ENCODE peak calls at places on chromosomes 3 and 15, in five cellular contexts. N is NCI-H226; M is stimulated activated CD4-positive, alpha-beta T cell treated with anti-CD3 and anti-CD28 coated beads, Interleukin-15, amount 100 ng/mL, for 1 hour; W is memory B cell; Y is activated CD4-positive, CD25-positive, alpha-beta regulatory T cell treated with anti-CD3 and anti-CD28 coated beads, Interleukin-2, amount 50 U/mL, for 16 hours. P is an unnamed sample.

GRCh38 chr15:70156781-70157261 is 59.1 kb upstream of the TLE3 start:
- DNase-seq in M (no peak), Y (no peak), W (no peak), N (no peak), P (no peak)

GRCh38 chr3:186821429-186822367 is 15.4 kb upstream of the RFC4 start:
- DNase-seq in N (peak), Y (no peak), M (no peak), W (peak), P (peak)

GRCh38 chr3:135412475-135412874 is 553.1 kb upstream of the PPP2R3A start:
- DNase-seq in W (no peak), N (no peak), M (no peak), Y (no peak), P (no peak)

GRCh38 chr3:139312959-139313358 is 30.9 kb upstream of the MRPS22 start:
- DNase-seq in W (no peak), Y (no peak), N (peak), M (no peak), P (peak)

GRCh38 chr3:57974796-57975388 is 33.3 kb upstream of the FLNB start:
- DNase-seq in N (peak), M (no peak), Y (no peak), W (no peak), P (peak)

GRCh38 chr3:122497425-122497824 is 17.3 kb downstream of the KPNA1 start:
- DNase-seq in Y (no peak), N (peak), M (no peak), W (no peak), P (no peak)

GRCh38 chr3:160458151-160458550 is 8.6 kb upstream of the TRIM59 start:
- DNase-seq in M (no peak), W (no peak), Y (no peak), N (no peak), P (no peak)

GRCh38 chr3:184361932-184362667 is 590 bp downstream of the POLR2H start:
- DNase-seq in Y (no peak), W (no peak), M (peak), N (peak), P (peak)

GRCh38 chr3:100581650-100582049 is 27.8 kb upstream of the ADGRG7 start:
- DNase-seq in N (no peak), M (no peak), W (no peak), Y (no peak), P (no peak)

GRCh38 chr3:52891615-52892081 is 5.7 kb downstream of the STIMATE start:
- DNase-seq in Y (no peak), N (no peak), W (peak), M (no peak), P (no peak)

GRCh38 chr15:70023064-70023768 is 74.5 kb downstream of the TLE3 start:
- DNase-seq in N (peak), Y (peak), M (no peak), W (peak), P (no peak)

GRCh38 chr3:64073362-64073761 is 50.1 kb upstream of the PSMD6 start:
- DNase-seq in W (no peak), N (no peak), Y (no peak), M (no peak), P (no peak)

GRCh38 chr3:194497799-194498575 is 11.2 kb upstream of the ATP13A3 start:
- DNase-seq in M (no peak), Y (no peak), N (no peak), W (no peak), P (peak)

GRCh38 chr3:197394464-197395321 is 96.3 kb upstream of the DLG1 start:
- DNase-seq in M (no peak), W (no peak), Y (no peak), N (peak), P (peak)

GRCh38 chr3:156892701-156893100 is 66.5 kb downstream of the LEKR1 start:
- DNase-seq in M (no peak), N (peak), W (no peak), Y (no peak), P (peak)

GRCh38 chr15:67149859-67150824 is 84.7 kb downstream of the SMAD3 start:
- DNase-seq in N (peak), W (no peak), M (no peak), Y (no peak), P (peak)

GRCh38 chr3:147939425-147940196 is 530.4 kb downstream of the ZIC1 start:
- DNase-seq in M (no peak), Y (no peak), W (no peak), N (no peak), P (no peak)

GRCh38 chr15:31271706-31272557 is 54.7 kb upstream of the KLF13 start:
- DNase-seq in N (no peak), M (no peak), Y (no peak), W (no peak), P (no peak)

GRCh38 chr3:149234671-149235245 is 13.1 kb upstream of the CP start:
- DNase-seq in N (no peak), W (no peak), Y (no peak), M (no peak), P (no peak)

GRCh38 chr3:108472011-108472591 is 38.3 kb downstream of the MYH15 start:
- DNase-seq in M (no peak), Y (no peak), W (no peak), N (peak), P (peak)

GRCh38 chr3:137642305-137642704 is 121.8 kb upstream of the SOX14 start:
- DNase-seq in M (no peak), W (no peak), Y (no peak), N (no peak), P (no peak)

GRCh38 chr3:87260270-87260669 is 16.1 kb downstream of the POU1F1 start:
- DNase-seq in Y (no peak), W (peak), N (peak), M (no peak), P (peak)

GRCh38 chr3:141343824-141344223 is 24.5 kb upstream of the ZBTB38 start:
- DNase-seq in W (no peak), M (no peak), N (no peak), Y (no peak), P (no peak)

GRCh38 chr3:197031315-197032285 is 2.0 kb upstream of the MELTF start:
- DNase-seq in M (no peak), Y (no peak), W (no peak), N (peak), P (peak)

GRCh38 chr3:169232863-169233262 is 430.6 kb downstream of the MECOM start:
- DNase-seq in M (no peak), N (peak), Y (no peak), W (no peak), P (no peak)

GRCh38 chr3:28286595-28286994 is 45.2 kb downstream of the CMC1 start:
- DNase-seq in M (no peak), N (no peak), Y (no peak), W (no peak), P (no peak)

GRCh38 chr3:8822141-8822540 is 52.7 kb upstream of the OXTR start:
- DNase-seq in M (no peak), Y (no peak), W (no peak), N (peak), P (peak)

GRCh38 chr3:139198929-139199328 is 144.9 kb upstream of the MRPS22 start:
- DNase-seq in M (no peak), Y (no peak), N (peak), W (no peak), P (peak)

GRCh38 chr3:72538070-72538745 is 310.0 kb downstream of the SHQ1 start:
- DNase-seq in W (no peak), M (no peak), N (no peak), Y (no peak), P (no peak)

GRCh38 chr3:126121632-126122031 is 37.7 kb upstream of the SLC41A3 start:
- DNase-seq in Y (no peak), N (no peak), W (no peak), M (no peak), P (no peak)

GRCh38 chr15:94360251-94360671 is 128.9 kb downstream of the MCTP2 start:
- DNase-seq in Y (no peak), W (no peak), N (no peak), M (no peak), P (no peak)

GRCh38 chr3:45841701-45842491 is at the start of gene LZTFL1:
- DNase-seq in M (peak), N (peak), Y (peak), W (peak), P (peak)

GRCh38 chr15:59178151-59178705 is 28.4 kb upstream of the LDHAL6B start:
- DNase-seq in N (no peak), W (no peak), M (no peak), Y (no peak), P (no peak)